ENCODE peak calls at places on chromosomes 2 and 18, in six cellular contexts. One of them, this sample, is unnamed.
A peak's percentile ranks its signal among the peaks of the same experiment; 100 is the strongest.

GRCh38 chr2:105237045-105237765 is 4.3 kb upstream of the GPR45 start:
- DNase-seq in mesenchymal stem cell: no peak
- DNase-seq in AG10803: no peak
- DNase-seq in left ventricle myocardium inferior: no peak
- DNase-seq in HEK293T: no peak
- DNase-seq in WTC11: no peak
- DNase-seq in this sample: no peak

GRCh38 chr2:90069290-90069894 is 1377.9 kb downstream of the RPIA start:
- DNase-seq in HEK293T: peak; percentile 54
- DNase-seq in AG10803: peak; percentile 33
- DNase-seq in left ventricle myocardium inferior: no peak
- DNase-seq in WTC11: peak; percentile 56
- DNase-seq in mesenchymal stem cell: no peak
- DNase-seq in this sample: no peak

GRCh38 chr2:95073856-95074662 is 47.5 kb downstream of the MRPS5 start:
- DNase-seq in left ventricle myocardium inferior: no peak
- DNase-seq in AG10803: no peak
- DNase-seq in HEK293T: no peak
- DNase-seq in mesenchymal stem cell: no peak
- DNase-seq in WTC11: no peak
- DNase-seq in this sample: no peak

GRCh38 chr2:143452817-143453462 is 323.7 kb downstream of the ARHGAP15 start:
- DNase-seq in left ventricle myocardium inferior: no peak
- DNase-seq in mesenchymal stem cell: no peak
- DNase-seq in AG10803: no peak
- DNase-seq in HEK293T: no peak
- DNase-seq in WTC11: no peak
- DNase-seq in this sample: no peak

GRCh38 chr2:241111443-241111810 is 9.3 kb upstream of the MTERF4 start:
- DNase-seq in left ventricle myocardium inferior: no peak
- DNase-seq in mesenchymal stem cell: no peak
- DNase-seq in HEK293T: no peak
- DNase-seq in AG10803: no peak
- DNase-seq in WTC11: no peak
- DNase-seq in this sample: peak; percentile 35

GRCh38 chr2:127566139-127566417 is 30.6 kb downstream of the MYO7B start:
- DNase-seq in HEK293T: no peak
- DNase-seq in left ventricle myocardium inferior: no peak
- DNase-seq in AG10803: no peak
- DNase-seq in WTC11: no peak
- DNase-seq in mesenchymal stem cell: no peak
- DNase-seq in this sample: no peak

GRCh38 chr18:66872277-66872676 is 268.4 kb upstream of the CDH19 start:
- DNase-seq in AG10803: no peak
- DNase-seq in mesenchymal stem cell: peak; percentile 9
- DNase-seq in HEK293T: no peak
- DNase-seq in WTC11: no peak
- DNase-seq in left ventricle myocardium inferior: no peak
- DNase-seq in this sample: no peak

GRCh38 chr18:54532222-54532621 is 58.8 kb upstream of the DYNAP start:
- DNase-seq in HEK293T: no peak
- DNase-seq in left ventricle myocardium inferior: no peak
- DNase-seq in WTC11: peak; percentile 48
- DNase-seq in AG10803: no peak
- DNase-seq in mesenchymal stem cell: no peak
- DNase-seq in this sample: no peak

GRCh38 chr2:106975641-106976040 is 89.7 kb upstream of the ST6GAL2 start:
- DNase-seq in HEK293T: no peak
- DNase-seq in left ventricle myocardium inferior: no peak
- DNase-seq in WTC11: no peak
- DNase-seq in AG10803: peak; percentile 31
- DNase-seq in mesenchymal stem cell: no peak
- DNase-seq in this sample: no peak

GRCh38 chr2:177281400-177282021 is 17.0 kb upstream of the NFE2L2 start:
- DNase-seq in left ventricle myocardium inferior: no peak
- DNase-seq in AG10803: peak; percentile 33
- DNase-seq in HEK293T: no peak
- DNase-seq in WTC11: no peak
- DNase-seq in mesenchymal stem cell: no peak
- DNase-seq in this sample: no peak

GRCh38 chr2:46615555-46616487 is 136.5 kb downstream of the TMEM247 start:
- DNase-seq in mesenchymal stem cell: peak; percentile 46
- DNase-seq in left ventricle myocardium inferior: no peak
- DNase-seq in HEK293T: peak; percentile 12
- DNase-seq in WTC11: no peak
- DNase-seq in AG10803: no peak
- DNase-seq in this sample: no peak

GRCh38 chr2:95014126-95014708 is 11.3 kb upstream of the MAL start:
- DNase-seq in AG10803: no peak
- DNase-seq in WTC11: no peak
- DNase-seq in mesenchymal stem cell: no peak
- DNase-seq in left ventricle myocardium inferior: no peak
- DNase-seq in HEK293T: no peak
- DNase-seq in this sample: no peak

GRCh38 chr2:240589850-240590525 is 3.5 kb downstream of the CAPN10 start:
- DNase-seq in mesenchymal stem cell: no peak
- DNase-seq in HEK293T: no peak
- DNase-seq in left ventricle myocardium inferior: peak; percentile 26
- DNase-seq in WTC11: no peak
- DNase-seq in AG10803: no peak
- DNase-seq in this sample: peak; percentile 44

GRCh38 chr18:48019557-48019956 is 89.1 kb upstream of the SMAD2 start:
- DNase-seq in mesenchymal stem cell: no peak
- DNase-seq in HEK293T: no peak
- DNase-seq in WTC11: no peak
- DNase-seq in AG10803: no peak
- DNase-seq in left ventricle myocardium inferior: no peak
- DNase-seq in this sample: no peak

GRCh38 chr18:24011095-24011917 is 3.2 kb upstream of the TTC39C start:
- DNase-seq in AG10803: no peak
- DNase-seq in WTC11: no peak
- DNase-seq in HEK293T: no peak
- DNase-seq in left ventricle myocardium inferior: no peak
- DNase-seq in mesenchymal stem cell: no peak
- DNase-seq in this sample: no peak

GRCh38 chr2:121999273-121999672 is 243.8 kb downstream of the TSN start:
- DNase-seq in AG10803: peak; percentile 11
- DNase-seq in HEK293T: peak; percentile 26
- DNase-seq in left ventricle myocardium inferior: no peak
- DNase-seq in WTC11: no peak
- DNase-seq in mesenchymal stem cell: peak; percentile 15
- DNase-seq in this sample: no peak

GRCh38 chr2:202541137-202541536 is 93.6 kb upstream of the FAM117B start:
- DNase-seq in HEK293T: no peak
- DNase-seq in mesenchymal stem cell: no peak
- DNase-seq in left ventricle myocardium inferior: no peak
- DNase-seq in WTC11: no peak
- DNase-seq in AG10803: no peak
- DNase-seq in this sample: no peak

GRCh38 chr2:75561566-75562512 is 1.1 kb upstream of the EVA1A start:
- DNase-seq in AG10803: peak; percentile 55
- DNase-seq in mesenchymal stem cell: peak; percentile 50
- DNase-seq in HEK293T: no peak
- DNase-seq in WTC11: no peak
- DNase-seq in left ventricle myocardium inferior: no peak
- DNase-seq in this sample: no peak

GRCh38 chr18:32805354-32805753 is 32.5 kb upstream of the KLHL14 start:
- DNase-seq in mesenchymal stem cell: no peak
- DNase-seq in HEK293T: no peak
- DNase-seq in left ventricle myocardium inferior: no peak
- DNase-seq in WTC11: no peak
- DNase-seq in AG10803: no peak
- DNase-seq in this sample: no peak

GRCh38 chr18:44733754-44734465 is 53.2 kb downstream of the SETBP1 start:
- DNase-seq in mesenchymal stem cell: no peak
- DNase-seq in HEK293T: no peak
- DNase-seq in WTC11: no peak
- DNase-seq in AG10803: no peak
- DNase-seq in left ventricle myocardium inferior: no peak
- DNase-seq in this sample: no peak

GRCh38 chr2:43027103-43027482 is 199.3 kb downstream of the ZFP36L2 start:
- DNase-seq in mesenchymal stem cell: no peak
- DNase-seq in AG10803: peak; percentile 76
- DNase-seq in left ventricle myocardium inferior: no peak
- DNase-seq in HEK293T: no peak
- DNase-seq in WTC11: no peak
- DNase-seq in this sample: peak; percentile 53

GRCh38 chr18:56257215-56257614 is 381.2 kb downstream of the TXNL1 start:
- DNase-seq in mesenchymal stem cell: peak; percentile 87
- DNase-seq in left ventricle myocardium inferior: no peak
- DNase-seq in HEK293T: no peak
- DNase-seq in AG10803: peak; percentile 86
- DNase-seq in WTC11: no peak
- DNase-seq in this sample: no peak

GRCh38 chr18:67475673-67476072 is 40.8 kb downstream of the DSEL start:
- DNase-seq in WTC11: no peak
- DNase-seq in AG10803: peak; percentile 49
- DNase-seq in mesenchymal stem cell: peak; percentile 49
- DNase-seq in HEK293T: no peak
- DNase-seq in left ventricle myocardium inferior: no peak
- DNase-seq in this sample: no peak

GRCh38 chr2:216773072-216773471 is 77.7 kb upstream of the IGFBP5 start:
- DNase-seq in mesenchymal stem cell: no peak
- DNase-seq in AG10803: no peak
- DNase-seq in left ventricle myocardium inferior: peak; percentile 76
- DNase-seq in WTC11: no peak
- DNase-seq in HEK293T: no peak
- DNase-seq in this sample: peak; percentile 86

GRCh38 chr2:1173528-1173927 is 222.9 kb downstream of the SNTG2 start:
- DNase-seq in HEK293T: no peak
- DNase-seq in WTC11: peak; percentile 42
- DNase-seq in mesenchymal stem cell: no peak
- DNase-seq in left ventricle myocardium inferior: no peak
- DNase-seq in AG10803: no peak
- DNase-seq in this sample: no peak

GRCh38 chr18:61528961-61529360 is 195.7 kb downstream of the CDH20 start:
- DNase-seq in mesenchymal stem cell: no peak
- DNase-seq in WTC11: no peak
- DNase-seq in AG10803: no peak
- DNase-seq in left ventricle myocardium inferior: no peak
- DNase-seq in HEK293T: no peak
- DNase-seq in this sample: no peak

This sample was measured in tibial artery.